ENCODE peak calls at places on chromosome 3, in five cellular contexts. D is HT-29, O is OCI-M1, C is OCI-LY7, B is nephron progenitor cell. W is an unnamed sample.

GRCh38 chr3:185824467-185825378 is at the start of gene IGF2BP2:
- DNase-seq in C (peak; percentile 45), B (peak; percentile 86), O (peak; percentile 71), D (peak; percentile 83), W (peak; percentile 74)

GRCh38 chr3:127535901-127536817 is 54.4 kb downstream of the TPRA1 start:
- DNase-seq in D (no peak), B (no peak), O (no peak), C (no peak), W (no peak)

GRCh38 chr3:12323237-12323636 is 34.4 kb downstream of the PPARG start:
- DNase-seq in D (no peak), O (peak; percentile 42), B (no peak), C (no peak), W (no peak)

GRCh38 chr3:111739241-111739952 is 119.7 kb upstream of the PHLDB2 start:
- DNase-seq in C (no peak), O (no peak), B (no peak), D (no peak), W (peak; percentile 91)

GRCh38 chr3:186983372-186984058 is 53.2 kb downstream of the ST6GAL1 start:
- DNase-seq in O (no peak), D (no peak), B (no peak), C (no peak), W (no peak)

GRCh38 chr3:99016452-99016851 is 115.0 kb upstream of the DCBLD2 start:
- DNase-seq in B (no peak), C (no peak), D (no peak), O (no peak), W (no peak)

GRCh38 chr3:141487419-141488345 is 855 bp downstream of the RASA2 start:
- DNase-seq in O (peak; percentile 91), D (peak; percentile 88), C (peak; percentile 94), B (peak; percentile 75), W (peak; percentile 70)

GRCh38 chr3:87313641-87314040 is 37.3 kb upstream of the POU1F1 start:
- DNase-seq in B (no peak), C (no peak), O (no peak), D (no peak), W (no peak)

GRCh38 chr3:150870406-150870805 is 34.8 kb downstream of the MINDY4B start:
- DNase-seq in D (no peak), O (no peak), B (no peak), C (no peak), W (no peak)

GRCh38 chr3:187986514-187986934 is 167.4 kb upstream of the LPP start:
- DNase-seq in C (no peak), O (peak; percentile 45), B (no peak), D (no peak), W (no peak)

GRCh38 chr3:70911719-70912118 is 599.3 kb upstream of the MDFIC2 start:
- DNase-seq in B (no peak), D (no peak), C (no peak), O (no peak), W (no peak)

GRCh38 chr3:116034071-116034470 is 410.8 kb downstream of the GAP43 start:
- DNase-seq in C (no peak), D (no peak), O (no peak), B (no peak), W (no peak)

GRCh38 chr3:148366743-148367410 is 330.8 kb upstream of the AGTR1 start:
- DNase-seq in B (no peak), D (peak; percentile 49), O (peak; percentile 28), C (no peak), W (no peak)

GRCh38 chr3:189563841-189564563 is 67.2 kb upstream of the TP63 start:
- DNase-seq in D (no peak), C (no peak), B (no peak), O (no peak), W (no peak)

GRCh38 chr3:72008226-72008996 is 223.5 kb upstream of the PROK2 start:
- DNase-seq in C (no peak), O (peak; percentile 23), D (no peak), B (no peak), W (no peak)